ENCODE peak calls at places on chromosomes 11 and 22, in ten cellular contexts. M is T-helper 1 cell, R is NCI-H446 treated with DMSO at 0.1 percent for 48 hours, A is GM12865, V is right lobe of liver, C is esophagus squamous epithelium, Z is HT1080, J is NCI-H1105, N is BJ, I is RWPE1. G is an unnamed sample.

GRCh38 chr11:111460340-111460739 is 51.8 kb downstream of the BTG4 start:
- DNase-seq in J (no peak), Z (no peak), M (no peak), C (no peak), R (no peak), N (no peak), I (no peak), A (no peak), V (no peak), G (no peak)

GRCh38 chr11:94543695-94544581 is at the start of gene FUT4:
- DNase-seq in A (peak), M (peak), R (peak), I (peak), J (peak), V (peak), Z (peak), N (peak), C (peak), G (peak)

GRCh38 chr11:65112551-65113360 is 1.1 kb downstream of the TM7SF2 start:
- DNase-seq in R (no peak), V (peak), C (no peak), I (no peak), M (peak), N (no peak), A (peak), J (peak), Z (no peak), G (peak)

GRCh38 chr11:464316-464715 is 14.2 kb downstream of the PTDSS2 start:
- DNase-seq in C (no peak), R (no peak), I (no peak), A (no peak), N (no peak), M (no peak), J (no peak), V (no peak), Z (no peak), G (no peak)

GRCh38 chr11:12478743-12479142 is 101.4 kb downstream of the PARVA start:
- DNase-seq in V (no peak), I (peak), C (no peak), R (no peak), J (no peak), N (no peak), M (no peak), A (no peak), Z (no peak), G (no peak)

GRCh38 chr22:27836181-27836580 is 34.6 kb upstream of the MN1 start:
- DNase-seq in V (no peak), Z (no peak), I (no peak), M (no peak), R (no peak), C (no peak), A (no peak), J (no peak), N (no peak), G (no peak)

GRCh38 chr11:32420937-32421532 is 14.3 kb downstream of the WT1 start:
- DNase-seq in A (peak), V (no peak), C (no peak), M (peak), J (no peak), Z (peak), N (no peak), I (no peak), R (no peak), G (no peak)

GRCh38 chr22:25829808-25830777 is 88.1 kb downstream of the MYO18B start:
- DNase-seq in M (no peak), A (no peak), N (no peak), V (peak), R (no peak), C (no peak), Z (no peak), I (no peak), J (peak), G (no peak)

GRCh38 chr22:40203568-40203967 is 25.8 kb downstream of the TNRC6B start:
- DNase-seq in V (no peak), R (no peak), I (no peak), Z (no peak), M (no peak), C (no peak), J (peak), A (peak), N (no peak), G (no peak)

GRCh38 chr22:28884754-28885375 is 1.5 kb downstream of the ZNRF3 start:
- DNase-seq in V (no peak), A (no peak), C (no peak), R (no peak), M (no peak), J (no peak), N (no peak), I (no peak), Z (no peak), G (no peak)

GRCh38 chr11:324131-324530 is 3.5 kb upstream of the IFITM3 start:
- DNase-seq in R (no peak), A (no peak), Z (no peak), C (no peak), J (no peak), N (no peak), M (no peak), I (no peak), V (no peak), G (no peak)

GRCh38 chr22:38311331-38311635 is 6.0 kb downstream of the CSNK1E start:
- DNase-seq in Z (no peak), J (no peak), M (no peak), N (no peak), A (peak), I (no peak), V (no peak), C (no peak), R (no peak), G (no peak)

GRCh38 chr11:44979536-44980399 is 29.1 kb upstream of the TP53I11 start:
- DNase-seq in I (peak), R (no peak), N (no peak), A (peak), M (no peak), V (peak), C (no peak), Z (no peak), J (peak), G (no peak)

GRCh38 chr11:126140932-126141291 is 70.5 kb downstream of the RPUSD4 start:
- DNase-seq in R (peak), I (no peak), N (no peak), C (no peak), J (peak), A (no peak), Z (no peak), M (no peak), V (peak), G (no peak)

GRCh38 chr11:111525456-111525855 is 10.9 kb downstream of the HOATZ start:
- DNase-seq in J (no peak), R (no peak), M (no peak), Z (no peak), C (no peak), I (no peak), V (no peak), N (no peak), A (no peak), G (no peak)

GRCh38 chr11:65554842-65555395 is 3.2 kb downstream of the LTBP3 start:
- DNase-seq in R (no peak), A (no peak), N (no peak), I (no peak), Z (no peak), C (no peak), V (no peak), M (no peak), J (no peak), G (no peak)

GRCh38 chr11:18588297-18589252 is at the start of gene UEVLD:
- DNase-seq in Z (peak), I (peak), V (peak), M (peak), C (no peak), J (peak), N (peak), R (peak), A (peak), G (peak)

GRCh38 chr11:73402834-73403185 is 26.6 kb downstream of the RELT start:
- DNase-seq in V (no peak), N (no peak), C (no peak), J (no peak), R (no peak), A (peak), M (no peak), I (no peak), Z (no peak), G (no peak)

GRCh38 chr11:62548545-62549335 is 2.1 kb upstream of the AHNAK start:
- DNase-seq in V (peak), A (no peak), Z (no peak), C (no peak), R (no peak), I (no peak), N (no peak), J (no peak), M (no peak), G (no peak)

GRCh38 chr22:37905534-37906363 is at the start of gene MICALL1:
- DNase-seq in M (peak), Z (peak), A (peak), C (no peak), J (peak), R (no peak), V (peak), I (peak), N (no peak), G (no peak)

GRCh38 chr11:130020323-130020722 is 17.7 kb upstream of the PRDM10 start:
- DNase-seq in Z (no peak), J (no peak), A (no peak), C (no peak), I (no peak), M (no peak), N (no peak), R (no peak), V (no peak), G (no peak)

G was measured in D721Med.